ENCODE peak calls at places on chromosomes 11 and 22, in seven cellular contexts. One of them, this sample, is unnamed.

GRCh38 chr11:128066429-128066828 is 520.9 kb downstream of the ETS1 start:
- DNase-seq in K562: no peak
- DNase-seq in SK-N-SH: no peak
- DNase-seq in HCT116: no peak
- DNase-seq in H1: no peak
- DNase-seq in HepG2: no peak
- DNase-seq in GM12878: no peak
- DNase-seq in this sample: no peak

GRCh38 chr11:44454686-44455085 is 110.8 kb upstream of the CD82 start:
- DNase-seq in K562: no peak
- DNase-seq in SK-N-SH: peak; percentile 55
- DNase-seq in HCT116: no peak
- DNase-seq in H1: no peak
- DNase-seq in HepG2: no peak
- DNase-seq in GM12878: no peak
- DNase-seq in this sample: no peak

GRCh38 chr11:75532200-75532972 is 6.6 kb upstream of the GDPD5 start:
- DNase-seq in K562: peak; percentile 82
- DNase-seq in SK-N-SH: peak; percentile 71
- DNase-seq in HCT116: peak; percentile 56
- DNase-seq in H1: no peak
- DNase-seq in HepG2: peak; percentile 70
- DNase-seq in GM12878: peak; percentile 40
- DNase-seq in this sample: peak; percentile 58

GRCh38 chr11:72179049-72179803 is 12.7 kb upstream of the FOLR1 start:
- DNase-seq in K562: no peak
- DNase-seq in SK-N-SH: no peak
- DNase-seq in HCT116: no peak
- DNase-seq in H1: no peak
- DNase-seq in HepG2: no peak
- DNase-seq in GM12878: no peak
- DNase-seq in this sample: no peak

GRCh38 chr22:38973289-38974169 is 8.6 kb upstream of the APOBEC3B start:
- DNase-seq in K562: peak; percentile 43
- DNase-seq in SK-N-SH: no peak
- DNase-seq in HCT116: no peak
- DNase-seq in H1: peak; percentile 25
- DNase-seq in HepG2: peak; percentile 42
- DNase-seq in GM12878: no peak
- DNase-seq in this sample: peak; percentile 38

GRCh38 chr11:44421090-44421675 is 111.2 kb upstream of the ALX4 start:
- DNase-seq in K562: no peak
- DNase-seq in SK-N-SH: no peak
- DNase-seq in HCT116: no peak
- DNase-seq in H1: no peak
- DNase-seq in HepG2: no peak
- DNase-seq in GM12878: no peak
- DNase-seq in this sample: no peak

GRCh38 chr22:19800761-19801244 is 40.2 kb downstream of the TBX1 start:
- DNase-seq in K562: peak; percentile 74
- DNase-seq in SK-N-SH: peak; percentile 61
- DNase-seq in HCT116: no peak
- DNase-seq in H1: no peak
- DNase-seq in HepG2: peak; percentile 34
- DNase-seq in GM12878: no peak
- DNase-seq in this sample: no peak

GRCh38 chr11:109733245-109733644 is 311.3 kb downstream of the C11orf87 start:
- DNase-seq in K562: no peak
- DNase-seq in SK-N-SH: no peak
- DNase-seq in HCT116: no peak
- DNase-seq in H1: no peak
- DNase-seq in HepG2: no peak
- DNase-seq in GM12878: no peak
- DNase-seq in this sample: no peak

GRCh38 chr11:47971501-47971900 is 8.9 kb upstream of the PTPRJ start:
- DNase-seq in K562: no peak
- DNase-seq in SK-N-SH: peak; percentile 47
- DNase-seq in HCT116: no peak
- DNase-seq in H1: no peak
- DNase-seq in HepG2: no peak
- DNase-seq in GM12878: no peak
- DNase-seq in this sample: no peak

GRCh38 chr22:41966607-41967240 is 2.5 kb upstream of the SEPTIN3 start:
- DNase-seq in K562: peak; percentile 21
- DNase-seq in SK-N-SH: peak; percentile 23
- DNase-seq in HCT116: peak; percentile 48
- DNase-seq in H1: no peak
- DNase-seq in HepG2: peak; percentile 52
- DNase-seq in GM12878: peak; percentile 54
- DNase-seq in this sample: peak; percentile 48

GRCh38 chr11:120065876-120066275 is 72.0 kb downstream of the TRIM29 start:
- DNase-seq in K562: no peak
- DNase-seq in SK-N-SH: no peak
- DNase-seq in HCT116: no peak
- DNase-seq in H1: no peak
- DNase-seq in HepG2: no peak
- DNase-seq in GM12878: no peak
- DNase-seq in this sample: no peak

GRCh38 chr11:72308226-72309073 is 64.5 kb upstream of the PHOX2A start:
- DNase-seq in K562: peak; percentile 49
- DNase-seq in SK-N-SH: peak; percentile 81
- DNase-seq in HCT116: no peak
- DNase-seq in H1: no peak
- DNase-seq in HepG2: no peak
- DNase-seq in GM12878: no peak
- DNase-seq in this sample: no peak

GRCh38 chr22:45226681-45227186 is 14.0 kb downstream of the KIAA0930 start:
- DNase-seq in K562: no peak
- DNase-seq in SK-N-SH: no peak
- DNase-seq in HCT116: no peak
- DNase-seq in H1: no peak
- DNase-seq in HepG2: no peak
- DNase-seq in GM12878: no peak
- DNase-seq in this sample: no peak

GRCh38 chr11:92269021-92269420 is 44.4 kb downstream of the FAT3 start:
- DNase-seq in K562: no peak
- DNase-seq in SK-N-SH: no peak
- DNase-seq in HCT116: no peak
- DNase-seq in H1: peak; percentile 9
- DNase-seq in HepG2: peak; percentile 4
- DNase-seq in GM12878: no peak
- DNase-seq in this sample: peak; percentile 17

GRCh38 chr11:92269841-92270240 is 45.2 kb downstream of the FAT3 start:
- DNase-seq in K562: no peak
- DNase-seq in SK-N-SH: no peak
- DNase-seq in HCT116: no peak
- DNase-seq in H1: no peak
- DNase-seq in HepG2: no peak
- DNase-seq in GM12878: no peak
- DNase-seq in this sample: no peak

GRCh38 chr11:92267968-92268367 is 43.4 kb downstream of the FAT3 start:
- DNase-seq in K562: no peak
- DNase-seq in SK-N-SH: no peak
- DNase-seq in HCT116: no peak
- DNase-seq in H1: no peak
- DNase-seq in HepG2: no peak
- DNase-seq in GM12878: no peak
- DNase-seq in this sample: no peak

GRCh38 chr11:92266821-92267220 is 42.2 kb downstream of the FAT3 start:
- DNase-seq in K562: no peak
- DNase-seq in SK-N-SH: no peak
- DNase-seq in HCT116: no peak
- DNase-seq in H1: no peak
- DNase-seq in HepG2: peak; percentile 2
- DNase-seq in GM12878: no peak
- DNase-seq in this sample: no peak

GRCh38 chr11:92268546-92268945 is 43.9 kb downstream of the FAT3 start:
- DNase-seq in K562: no peak
- DNase-seq in SK-N-SH: no peak
- DNase-seq in HCT116: no peak
- DNase-seq in H1: no peak
- DNase-seq in HepG2: no peak
- DNase-seq in GM12878: no peak
- DNase-seq in this sample: no peak
- H3K4me3 ChIP-seq in K562: no peak overlapping the region
- H3K4me3 ChIP-seq in SK-N-SH: no peak overlapping the region
- H3K4me3 ChIP-seq in HCT116: no peak overlapping the region
- H3K4me3 ChIP-seq in H1: no peak overlapping the region
- H3K4me3 ChIP-seq in HepG2: no peak overlapping the region
- H3K4me3 ChIP-seq in GM12878: no peak overlapping the region
- H3K4me3 ChIP-seq in this sample: no peak overlapping the region

GRCh38 chr11:57567512-57568329 is at the start of gene UBE2L6:
- DNase-seq in K562: peak; percentile 82
- DNase-seq in SK-N-SH: peak; percentile 91
- DNase-seq in HCT116: no peak
- DNase-seq in H1: no peak
- DNase-seq in HepG2: no peak
- DNase-seq in GM12878: no peak
- DNase-seq in this sample: no peak

GRCh38 chr11:57566035-57566504 is 1.4 kb downstream of the UBE2L6 start:
- DNase-seq in K562: no peak
- DNase-seq in SK-N-SH: no peak
- DNase-seq in HCT116: no peak
- DNase-seq in H1: no peak
- DNase-seq in HepG2: peak; percentile 46
- DNase-seq in GM12878: peak; percentile 68
- DNase-seq in this sample: no peak

GRCh38 chr11:57566564-57567209 is 785 bp downstream of the UBE2L6 start:
- DNase-seq in K562: no peak
- DNase-seq in SK-N-SH: peak; percentile 35
- DNase-seq in HCT116: no peak
- DNase-seq in H1: no peak
- DNase-seq in HepG2: no peak
- DNase-seq in GM12878: no peak
- DNase-seq in this sample: no peak

GRCh38 chr11:57568330-57568766 is 876 bp upstream of the UBE2L6 start:
- DNase-seq in K562: no peak
- DNase-seq in SK-N-SH: no peak
- DNase-seq in HCT116: peak; percentile 56
- DNase-seq in H1: peak; percentile 63
- DNase-seq in HepG2: peak; percentile 49
- DNase-seq in GM12878: peak; percentile 51
- DNase-seq in this sample: peak; percentile 47

DNA sequence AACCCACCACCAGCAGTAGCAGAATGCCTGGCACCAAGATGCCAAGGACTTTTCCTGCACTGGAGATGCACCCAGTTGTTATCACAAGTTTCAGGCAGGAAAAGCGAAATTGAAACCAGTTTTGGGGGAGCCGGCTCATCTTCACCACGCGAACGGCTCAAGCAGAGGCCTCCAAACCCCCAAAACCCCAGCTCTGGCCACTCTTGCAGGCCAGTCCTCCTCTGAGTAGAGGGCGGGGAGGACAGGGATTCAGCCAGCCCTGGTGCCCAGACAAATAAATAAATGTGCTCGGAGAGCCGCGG is 311 bp downstream of the UBE2L6 start:
- DNase-seq in K562: no peak
- DNase-seq in SK-N-SH: no peak
- DNase-seq in HCT116: no peak
- DNase-seq in H1: no peak
- DNase-seq in HepG2: no peak
- DNase-seq in GM12878: no peak
- DNase-seq in this sample: no peak
- TF ChIP-seq SIN3A in K562: no peak
- TF ChIP-seq SIN3A in SK-N-SH: no peak
- TF ChIP-seq SIN3A in HCT116: no peak
- TF ChIP-seq SIN3A in H1: no peak
- TF ChIP-seq SIN3A in HepG2: no peak
- TF ChIP-seq SIN3A in GM12878: no peak
- TF ChIP-seq SIN3A in this sample: no peak

GRCh38 chr11:33016654-33017053 is 976 bp downstream of the DEPDC7 start:
- DNase-seq in K562: no peak
- DNase-seq in SK-N-SH: no peak
- DNase-seq in HCT116: no peak
- DNase-seq in H1: no peak
- DNase-seq in HepG2: no peak
- DNase-seq in GM12878: no peak
- DNase-seq in this sample: no peak
- H3K4me3 ChIP-seq in K562: peak overlapping the region; percentile 78
- H3K4me3 ChIP-seq in SK-N-SH: peak overlapping the region; percentile 65
- H3K4me3 ChIP-seq in HCT116: peak overlapping the region; percentile 62
- H3K4me3 ChIP-seq in H1: peak overlapping the region; percentile 49
- H3K4me3 ChIP-seq in HepG2: peak overlapping the region; percentile 73
- H3K4me3 ChIP-seq in GM12878: no peak overlapping the region
- H3K4me3 ChIP-seq in this sample: peak overlapping the region; percentile 73

GRCh38 chr11:68121067-68121899 is at the start of gene CHKA:
- DNase-seq in K562: peak; percentile 98
- DNase-seq in SK-N-SH: peak; percentile 99
- DNase-seq in HCT116: peak; percentile 64
- DNase-seq in H1: peak; percentile 70
- DNase-seq in HepG2: peak; percentile 84
- DNase-seq in GM12878: peak; percentile 47
- DNase-seq in this sample: no peak

GRCh38 chr11:68118753-68119448 is 2.3 kb downstream of the CHKA start:
- DNase-seq in K562: peak; percentile 9
- DNase-seq in SK-N-SH: no peak
- DNase-seq in HCT116: no peak
- DNase-seq in H1: no peak
- DNase-seq in HepG2: no peak
- DNase-seq in GM12878: peak; percentile 79
- DNase-seq in this sample: no peak

GRCh38 chr11:68122936-68123539 is 1.9 kb upstream of the CHKA start:
- DNase-seq in K562: no peak
- DNase-seq in SK-N-SH: no peak
- DNase-seq in HCT116: peak; percentile 41
- DNase-seq in H1: no peak
- DNase-seq in HepG2: peak; percentile 75
- DNase-seq in GM12878: no peak
- DNase-seq in this sample: no peak

GRCh38 chr11:68117896-68118470 is 3.2 kb downstream of the CHKA start:
- DNase-seq in K562: no peak
- DNase-seq in SK-N-SH: no peak
- DNase-seq in HCT116: no peak
- DNase-seq in H1: no peak
- DNase-seq in HepG2: peak; percentile 60
- DNase-seq in GM12878: no peak
- DNase-seq in this sample: no peak

DNA sequence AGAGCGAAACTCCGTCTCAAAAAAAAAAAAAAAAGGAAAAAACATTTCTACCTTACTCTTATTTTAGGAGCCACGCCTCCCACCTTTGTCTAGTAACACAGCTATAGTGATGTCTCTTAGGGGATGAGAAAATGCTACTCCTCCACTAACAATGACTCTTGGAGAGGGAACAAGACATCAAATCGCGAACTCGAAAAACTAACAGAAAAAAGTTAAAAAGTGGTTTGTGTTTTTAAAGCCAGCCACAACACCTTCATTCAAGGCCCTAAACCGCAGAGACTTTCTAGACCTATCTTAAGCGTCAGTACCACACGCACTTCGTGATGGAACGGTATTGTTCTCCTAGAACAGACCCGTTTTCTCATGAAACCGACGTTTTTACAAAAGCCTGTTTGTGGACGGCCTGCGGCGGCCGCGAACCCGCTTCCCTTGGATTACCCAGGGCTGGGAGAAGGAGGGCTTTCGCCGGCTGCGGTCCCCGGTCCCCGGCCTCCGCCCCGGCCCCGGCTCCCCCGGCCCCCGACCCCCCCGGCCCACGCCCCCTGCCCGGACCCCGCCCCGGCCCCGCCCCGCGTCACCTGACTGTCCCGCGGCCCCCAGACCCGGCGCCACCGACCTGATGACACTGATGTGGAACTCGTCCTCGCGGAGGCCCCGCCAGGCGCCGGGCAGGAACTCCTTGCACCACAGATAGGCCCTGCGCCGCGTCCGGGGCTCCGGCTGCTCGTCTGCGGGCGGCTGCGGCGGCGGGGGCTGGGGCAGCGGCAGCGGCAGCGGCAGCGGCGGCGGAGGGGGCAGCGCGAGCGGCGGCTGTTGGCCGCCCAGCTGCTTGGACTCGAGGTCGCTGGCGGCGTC is 749 bp downstream of the CHKA start:
- DNase-seq in K562: peak; percentile 52
- DNase-seq in SK-N-SH: peak; percentile 91
- DNase-seq in HCT116: no peak
- DNase-seq in H1: no peak
- DNase-seq in HepG2: peak; percentile 47
- DNase-seq in GM12878: peak; percentile 32
- DNase-seq in this sample: no peak
- TF ChIP-seq SIN3A in K562: no peak
- TF ChIP-seq SIN3A in SK-N-SH: no peak
- TF ChIP-seq SIN3A in HCT116: no peak
- TF ChIP-seq SIN3A in H1: peak; percentile 7
- TF ChIP-seq SIN3A in HepG2: peak; percentile 56
- TF ChIP-seq SIN3A in GM12878: no peak
- TF ChIP-seq SIN3A in this sample: peak; percentile 69